ENCODE peak calls at places on chromosomes 16 and 17, in six cellular contexts. One of them, this sample, is unnamed.

GRCh38 chr16:84518804-84519341 is 14.4 kb upstream of the MEAK7 start:
- DNase-seq in GM13977: no peak
- DNase-seq in thoracic aorta: no peak
- DNase-seq in neural progenitor cell: no peak
- DNase-seq in mesothelial cell of epicardium: no peak
- DNase-seq in type B pancreatic cell: no peak
- DNase-seq in this sample: peak

GRCh38 chr16:75099738-75100615 is 16.6 kb downstream of the LDHD start:
- DNase-seq in mesothelial cell of epicardium: no peak
- DNase-seq in thoracic aorta: no peak
- DNase-seq in neural progenitor cell: no peak
- DNase-seq in type B pancreatic cell: no peak
- DNase-seq in GM13977: no peak
- DNase-seq in this sample: no peak

GRCh38 chr16:83513006-83513755 is 294.6 kb upstream of the HSBP1 start:
- DNase-seq in GM13977: no peak
- DNase-seq in type B pancreatic cell: no peak
- DNase-seq in mesothelial cell of epicardium: no peak
- DNase-seq in neural progenitor cell: no peak
- DNase-seq in thoracic aorta: no peak
- DNase-seq in this sample: no peak

GRCh38 chr16:20674684-20675487 is 22.6 kb downstream of the ACSM1 start:
- DNase-seq in GM13977: no peak
- DNase-seq in type B pancreatic cell: no peak
- DNase-seq in mesothelial cell of epicardium: no peak
- DNase-seq in thoracic aorta: no peak
- DNase-seq in neural progenitor cell: peak
- DNase-seq in this sample: no peak

GRCh38 chr16:24273511-24273910 is 17.4 kb downstream of the CACNG3 start:
- DNase-seq in mesothelial cell of epicardium: no peak
- DNase-seq in type B pancreatic cell: no peak
- DNase-seq in thoracic aorta: no peak
- DNase-seq in neural progenitor cell: no peak
- DNase-seq in GM13977: no peak
- DNase-seq in this sample: no peak

GRCh38 chr16:78100162-78100467 is 661 bp downstream of the WWOX start:
- DNase-seq in GM13977: no peak
- DNase-seq in type B pancreatic cell: no peak
- DNase-seq in thoracic aorta: no peak
- DNase-seq in mesothelial cell of epicardium: no peak
- DNase-seq in neural progenitor cell: no peak
- DNase-seq in this sample: no peak

GRCh38 chr17:66507103-66507923 is 204.9 kb downstream of the PRKCA start:
- DNase-seq in GM13977: no peak
- DNase-seq in type B pancreatic cell: no peak
- DNase-seq in thoracic aorta: peak
- DNase-seq in neural progenitor cell: no peak
- DNase-seq in mesothelial cell of epicardium: no peak
- DNase-seq in this sample: no peak

GRCh38 chr17:39746145-39746461 is 8.4 kb downstream of the GRB7 start:
- DNase-seq in mesothelial cell of epicardium: no peak
- DNase-seq in type B pancreatic cell: no peak
- DNase-seq in neural progenitor cell: no peak
- DNase-seq in GM13977: no peak
- DNase-seq in thoracic aorta: no peak
- DNase-seq in this sample: no peak

GRCh38 chr16:83953796-83954576 is 946 bp downstream of the OSGIN1 start:
- DNase-seq in mesothelial cell of epicardium: no peak
- DNase-seq in GM13977: peak
- DNase-seq in type B pancreatic cell: no peak
- DNase-seq in neural progenitor cell: peak
- DNase-seq in thoracic aorta: no peak
- DNase-seq in this sample: no peak

GRCh38 chr17:73591278-73592078 is 52.8 kb downstream of the SDK2 start:
- DNase-seq in type B pancreatic cell: no peak
- DNase-seq in thoracic aorta: no peak
- DNase-seq in GM13977: no peak
- DNase-seq in neural progenitor cell: no peak
- DNase-seq in mesothelial cell of epicardium: no peak
- DNase-seq in this sample: peak

GRCh38 chr16:24524855-24525652 is 14.3 kb upstream of the RBBP6 start:
- DNase-seq in neural progenitor cell: no peak
- DNase-seq in mesothelial cell of epicardium: no peak
- DNase-seq in type B pancreatic cell: no peak
- DNase-seq in GM13977: no peak
- DNase-seq in thoracic aorta: no peak
- DNase-seq in this sample: no peak

GRCh38 chr17:2695961-2696760 is 15.4 kb downstream of the CLUH start:
- DNase-seq in type B pancreatic cell: peak
- DNase-seq in thoracic aorta: no peak
- DNase-seq in neural progenitor cell: no peak
- DNase-seq in GM13977: peak
- DNase-seq in mesothelial cell of epicardium: no peak
- DNase-seq in this sample: no peak

GRCh38 chr16:69934044-69934443 is 17.1 kb upstream of the CLEC18A start:
- DNase-seq in neural progenitor cell: no peak
- DNase-seq in mesothelial cell of epicardium: no peak
- DNase-seq in type B pancreatic cell: no peak
- DNase-seq in GM13977: no peak
- DNase-seq in thoracic aorta: no peak
- DNase-seq in this sample: no peak

GRCh38 chr17:78343433-78344201 is 16.3 kb downstream of the SOCS3 start:
- DNase-seq in thoracic aorta: no peak
- DNase-seq in GM13977: no peak
- DNase-seq in mesothelial cell of epicardium: no peak
- DNase-seq in neural progenitor cell: no peak
- DNase-seq in type B pancreatic cell: no peak
- DNase-seq in this sample: peak

GRCh38 chr17:79084291-79085153 is 9.9 kb downstream of the ENGASE start:
- DNase-seq in GM13977: no peak
- DNase-seq in neural progenitor cell: no peak
- DNase-seq in type B pancreatic cell: no peak
- DNase-seq in thoracic aorta: no peak
- DNase-seq in mesothelial cell of epicardium: no peak
- DNase-seq in this sample: no peak

GRCh38 chr17:79707441-79707850 is 23.3 kb upstream of the ENPP7 start:
- DNase-seq in mesothelial cell of epicardium: no peak
- DNase-seq in thoracic aorta: no peak
- DNase-seq in neural progenitor cell: no peak
- DNase-seq in type B pancreatic cell: no peak
- DNase-seq in GM13977: no peak
- DNase-seq in this sample: no peak

GRCh38 chr17:42016952-42017865 is at the start of gene DNAJC7:
- DNase-seq in GM13977: peak
- DNase-seq in thoracic aorta: peak
- DNase-seq in neural progenitor cell: peak
- DNase-seq in type B pancreatic cell: peak
- DNase-seq in mesothelial cell of epicardium: peak
- DNase-seq in this sample: peak

GRCh38 chr17:76104896-76105231 is 1.3 kb upstream of the EXOC7 start:
- DNase-seq in type B pancreatic cell: no peak
- DNase-seq in thoracic aorta: no peak
- DNase-seq in mesothelial cell of epicardium: no peak
- DNase-seq in GM13977: no peak
- DNase-seq in neural progenitor cell: no peak
- DNase-seq in this sample: no peak

GRCh38 chr17:64683791-64684190 is 21.7 kb upstream of the SMURF2 start:
- DNase-seq in neural progenitor cell: no peak
- DNase-seq in type B pancreatic cell: no peak
- DNase-seq in mesothelial cell of epicardium: no peak
- DNase-seq in thoracic aorta: no peak
- DNase-seq in GM13977: no peak
- DNase-seq in this sample: no peak

GRCh38 chr17:44906010-44906646 is 6.9 kb upstream of the EFTUD2 start:
- DNase-seq in type B pancreatic cell: no peak
- DNase-seq in thoracic aorta: no peak
- DNase-seq in GM13977: no peak
- DNase-seq in mesothelial cell of epicardium: no peak
- DNase-seq in neural progenitor cell: no peak
- DNase-seq in this sample: no peak

DNA sequence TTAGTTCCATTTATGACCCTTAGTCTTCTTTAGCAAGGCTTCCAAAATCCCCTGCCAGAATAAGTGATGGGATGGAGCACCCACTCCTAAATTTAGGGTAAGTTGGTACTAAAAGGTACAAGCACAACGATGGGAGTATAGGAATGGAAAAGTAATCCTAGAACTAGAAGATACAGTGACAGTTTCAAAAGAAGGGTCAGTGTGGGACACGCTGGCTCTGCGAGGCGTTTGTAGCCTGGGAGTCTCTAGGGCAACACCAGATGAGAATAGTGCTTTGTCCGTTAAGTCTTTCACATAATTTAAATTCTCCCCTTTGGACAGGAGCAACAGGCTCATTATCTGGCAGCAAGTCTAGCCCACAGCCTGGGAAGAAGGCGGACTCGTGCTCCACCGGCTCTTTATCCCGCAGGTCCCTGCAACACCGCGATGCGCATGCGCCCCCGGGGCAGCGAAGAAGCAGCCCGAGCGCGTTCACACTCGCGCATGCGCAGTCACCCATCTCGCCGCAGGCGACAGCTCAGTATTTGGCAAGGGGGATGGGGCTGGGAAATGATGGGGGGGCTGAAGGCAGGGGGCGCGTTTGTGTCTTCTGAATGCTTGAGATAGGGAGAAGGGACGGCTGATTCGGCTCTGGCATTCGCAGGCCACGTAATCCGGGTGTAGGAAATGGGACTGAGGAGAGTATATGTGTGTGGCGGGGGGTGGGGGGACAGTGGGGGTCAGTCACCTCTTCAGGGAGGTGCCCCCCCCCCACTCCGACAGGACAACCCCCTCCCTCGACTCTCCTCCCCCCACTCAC is 564 bp downstream of the SPOP start:
- DNase-seq in type B pancreatic cell: peak
- DNase-seq in neural progenitor cell: peak
- DNase-seq in GM13977: peak
- DNase-seq in mesothelial cell of epicardium: peak
- DNase-seq in thoracic aorta: peak
- DNase-seq in this sample: peak
- TF ChIP-seq CTCF in type B pancreatic cell: no peak
- TF ChIP-seq CTCF in neural progenitor cell: no peak
- TF ChIP-seq CTCF in GM13977: no peak
- TF ChIP-seq CTCF in mesothelial cell of epicardium: no peak
- TF ChIP-seq CTCF in thoracic aorta: no peak
- TF ChIP-seq CTCF in this sample: no peak

GRCh38 chr17:77207689-77208216 is 67.0 kb downstream of the SEC14L1 start:
- DNase-seq in thoracic aorta: no peak
- DNase-seq in neural progenitor cell: no peak
- DNase-seq in type B pancreatic cell: no peak
- DNase-seq in GM13977: no peak
- DNase-seq in mesothelial cell of epicardium: no peak
- DNase-seq in this sample: no peak

GRCh38 chr17:77209330-77209748 is 68.6 kb downstream of the SEC14L1 start:
- DNase-seq in type B pancreatic cell: no peak
- DNase-seq in mesothelial cell of epicardium: no peak
- DNase-seq in GM13977: no peak
- DNase-seq in neural progenitor cell: no peak
- DNase-seq in thoracic aorta: no peak
- DNase-seq in this sample: no peak

GRCh38 chr17:77206557-77206956 is 65.8 kb downstream of the SEC14L1 start:
- DNase-seq in type B pancreatic cell: no peak
- DNase-seq in thoracic aorta: no peak
- DNase-seq in GM13977: no peak
- DNase-seq in neural progenitor cell: no peak
- DNase-seq in mesothelial cell of epicardium: no peak
- DNase-seq in this sample: no peak

GRCh38 chr17:77208856-77209255 is 68.1 kb downstream of the SEC14L1 start:
- DNase-seq in type B pancreatic cell: no peak
- DNase-seq in GM13977: no peak
- DNase-seq in mesothelial cell of epicardium: no peak
- DNase-seq in thoracic aorta: no peak
- DNase-seq in neural progenitor cell: no peak
- DNase-seq in this sample: no peak

DNA sequence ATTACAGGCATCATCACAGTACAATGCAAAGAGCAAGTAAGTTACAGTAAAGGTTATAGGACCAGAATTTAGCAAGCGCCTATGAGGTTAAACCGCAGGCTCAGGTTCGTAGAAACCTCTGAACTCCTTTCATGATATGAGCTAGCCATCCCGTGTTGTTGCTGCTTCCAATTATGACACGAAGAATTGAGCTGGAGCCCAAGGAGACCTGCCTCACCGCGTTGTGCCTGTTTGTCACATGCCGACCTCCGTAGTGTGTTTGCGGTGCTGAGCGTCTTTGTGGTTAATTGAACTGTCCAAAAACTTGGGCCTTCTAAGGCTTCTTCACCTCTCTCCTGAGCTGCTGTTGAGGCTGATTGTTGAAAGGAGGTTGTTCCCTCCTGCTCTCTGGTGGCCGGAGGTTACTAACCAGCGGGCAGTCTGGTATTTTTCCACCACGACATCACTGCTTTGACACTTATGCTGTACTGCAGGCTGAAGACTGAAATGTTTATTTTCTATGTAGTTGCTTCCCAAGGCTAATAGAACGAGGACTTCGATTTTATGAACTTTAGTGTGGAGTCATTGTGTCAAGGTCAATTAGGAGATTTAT is 67.5 kb downstream of the SEC14L1 start:
- DNase-seq in GM13977: no peak
- DNase-seq in type B pancreatic cell: no peak
- DNase-seq in neural progenitor cell: peak
- DNase-seq in thoracic aorta: no peak
- DNase-seq in mesothelial cell of epicardium: no peak
- DNase-seq in this sample: no peak
- TF ChIP-seq CTCF in GM13977: no peak
- TF ChIP-seq CTCF in type B pancreatic cell: peak
- TF ChIP-seq CTCF in neural progenitor cell: peak
- TF ChIP-seq CTCF in thoracic aorta: peak
- TF ChIP-seq CTCF in mesothelial cell of epicardium: no peak
- TF ChIP-seq CTCF in this sample: no peak

GRCh38 chr16:57609541-57610401 is 18.7 kb upstream of the ADGRG1 start:
- DNase-seq in thoracic aorta: no peak
- DNase-seq in GM13977: peak
- DNase-seq in mesothelial cell of epicardium: no peak
- DNase-seq in type B pancreatic cell: no peak
- DNase-seq in neural progenitor cell: no peak
- DNase-seq in this sample: peak
- TF ChIP-seq CTCF in thoracic aorta: no peak
- TF ChIP-seq CTCF in GM13977: peak
- TF ChIP-seq CTCF in mesothelial cell of epicardium: no peak
- TF ChIP-seq CTCF in type B pancreatic cell: no peak
- TF ChIP-seq CTCF in neural progenitor cell: peak
- TF ChIP-seq CTCF in this sample: no peak

GRCh38 chr17:10092595-10092994 is 105.8 kb downstream of the GAS7 start:
- DNase-seq in mesothelial cell of epicardium: no peak
- DNase-seq in GM13977: no peak
- DNase-seq in type B pancreatic cell: no peak
- DNase-seq in neural progenitor cell: no peak
- DNase-seq in thoracic aorta: no peak
- DNase-seq in this sample: no peak

GRCh38 chr17:10091051-10091450 is 107.4 kb downstream of the GAS7 start:
- DNase-seq in type B pancreatic cell: no peak
- DNase-seq in GM13977: no peak
- DNase-seq in neural progenitor cell: no peak
- DNase-seq in thoracic aorta: no peak
- DNase-seq in mesothelial cell of epicardium: no peak
- DNase-seq in this sample: no peak

GRCh38 chr17:10089221-10089799 is 109.1 kb downstream of the GAS7 start:
- DNase-seq in GM13977: no peak
- DNase-seq in mesothelial cell of epicardium: no peak
- DNase-seq in neural progenitor cell: no peak
- DNase-seq in type B pancreatic cell: no peak
- DNase-seq in thoracic aorta: no peak
- DNase-seq in this sample: no peak

GRCh38 chr17:10087333-10087732 is 111.1 kb downstream of the GAS7 start:
- DNase-seq in GM13977: no peak
- DNase-seq in neural progenitor cell: no peak
- DNase-seq in mesothelial cell of epicardium: no peak
- DNase-seq in type B pancreatic cell: no peak
- DNase-seq in thoracic aorta: no peak
- DNase-seq in this sample: no peak

GRCh38 chr17:10088444-10088843 is 110.0 kb downstream of the GAS7 start:
- DNase-seq in thoracic aorta: no peak
- DNase-seq in GM13977: no peak
- DNase-seq in mesothelial cell of epicardium: no peak
- DNase-seq in neural progenitor cell: no peak
- DNase-seq in type B pancreatic cell: no peak
- DNase-seq in this sample: no peak
- TF ChIP-seq CTCF in thoracic aorta: no peak
- TF ChIP-seq CTCF in GM13977: no peak
- TF ChIP-seq CTCF in mesothelial cell of epicardium: no peak
- TF ChIP-seq CTCF in neural progenitor cell: no peak
- TF ChIP-seq CTCF in type B pancreatic cell: no peak
- TF ChIP-seq CTCF in this sample: no peak